ENCODE peak calls at places on chromosomes 13 and 19, in seven cellular contexts. U, O, F, W, Q, N and B are unnamed samples.

GRCh38 chr19:18785179-18786124 is 5.7 kb downstream of the COMP start:
- DNase-seq in W (peak; percentile 77), O (no peak), U (peak; percentile 78), Q (no peak), F (peak; percentile 74), N (peak; percentile 66), B (no peak)

GRCh38 chr13:68076046-68076445 is 845.9 kb upstream of the PCDH9 start:
- DNase-seq in U (no peak), F (no peak), N (no peak), Q (no peak), O (no peak), W (no peak), B (peak; percentile 69)

GRCh38 chr13:94057618-94058017 is 421.9 kb downstream of the DCT start:
- DNase-seq in Q (no peak), N (no peak), O (no peak), U (no peak), W (no peak), F (no peak), B (no peak)

GRCh38 chr13:76609643-76610042 is 276.6 kb downstream of the KCTD12 start:
- DNase-seq in W (no peak), U (no peak), Q (no peak), N (no peak), O (no peak), F (no peak), B (no peak)

GRCh38 chr19:46697142-46697960 is 19.6 kb downstream of the PRKD2 start:
- DNase-seq in Q (peak; percentile 56), O (no peak), N (peak; percentile 62), U (peak; percentile 94), W (no peak), F (peak; percentile 84), B (no peak)

GRCh38 chr19:57841364-57841763 is 8.3 kb upstream of the ZNF587 start:
- DNase-seq in U (no peak), W (no peak), O (no peak), Q (no peak), N (no peak), F (no peak), B (no peak)

GRCh38 chr13:62524061-62524460 is 1108.4 kb upstream of the PCDH20 start:
- DNase-seq in F (no peak), N (no peak), O (no peak), W (peak; percentile 46), U (no peak), Q (no peak), B (no peak)

GRCh38 chr13:84571264-84571663 is 689.0 kb upstream of the SLITRK1 start:
- DNase-seq in W (no peak), F (no peak), U (no peak), O (no peak), N (no peak), Q (no peak), B (no peak)

GRCh38 chr13:77372275-77372674 is 45.4 kb upstream of the MYCBP2 start:
- DNase-seq in F (no peak), W (no peak), U (no peak), O (no peak), N (no peak), Q (no peak), B (no peak)

GRCh38 chr19:5803752-5804515 is 933 bp upstream of the NRTN start:
- DNase-seq in Q (no peak), W (peak; percentile 92), O (no peak), N (peak; percentile 94), F (peak; percentile 87), U (peak; percentile 93), B (peak; percentile 94)

GRCh38 chr13:97798171-97798821 is 155.2 kb upstream of the IPO5 start:
- DNase-seq in N (no peak), Q (no peak), O (no peak), U (no peak), W (no peak), F (no peak), B (no peak)

GRCh38 chr13:46121597-46122163 is 16.8 kb upstream of the CPB2 start:
- DNase-seq in F (no peak), Q (no peak), O (no peak), U (no peak), W (no peak), N (peak; percentile 85), B (no peak)

GRCh38 chr19:9721861-9722260 is 46.7 kb downstream of the ZNF846 start:
- DNase-seq in Q (no peak), U (no peak), F (no peak), W (no peak), N (no peak), O (no peak), B (no peak)

GRCh38 chr13:80988752-80989151 is 647.8 kb upstream of the SPRY2 start:
- DNase-seq in Q (no peak), N (no peak), O (no peak), U (no peak), F (no peak), W (no peak), B (no peak)

GRCh38 chr19:45542234-45542668 is 35.0 kb downstream of the VASP start:
- DNase-seq in N (no peak), W (no peak), U (no peak), F (no peak), Q (no peak), O (no peak), B (no peak)

GRCh38 chr13:74217816-74218215 is 83.6 kb upstream of the KLF12 start:
- DNase-seq in O (no peak), W (no peak), F (no peak), Q (no peak), N (no peak), U (no peak), B (no peak)

GRCh38 chr13:44048326-44048725 is 168.6 kb downstream of the LACC1 start:
- DNase-seq in Q (no peak), F (no peak), U (no peak), W (peak; percentile 24), O (no peak), N (no peak), B (no peak)

GRCh38 chr13:24251525-24251924 is 57.9 kb upstream of the C1QTNF9 start:
- DNase-seq in W (peak; percentile 16), F (no peak), U (no peak), Q (no peak), N (no peak), O (no peak), B (no peak)

GRCh38 chr13:23979361-23980159 is 82.3 kb upstream of the C1QTNF9B start:
- DNase-seq in Q (no peak), O (no peak), F (peak; percentile 4), U (peak; percentile 73), W (peak; percentile 75), N (peak; percentile 71), B (no peak)

GRCh38 chr19:47095707-47096704 is 17.6 kb downstream of the ZC3H4 start:
- DNase-seq in W (no peak), U (peak; percentile 23), N (peak; percentile 98), Q (no peak), F (peak; percentile 62), O (no peak), B (peak; percentile 54)

GRCh38 chr19:47998800-47999199 is 4.4 kb downstream of the ELSPBP1 start:
- DNase-seq in O (no peak), U (no peak), W (no peak), F (no peak), N (no peak), Q (no peak), B (no peak)

GRCh38 chr19:1252221-1252817 is 3.9 kb downstream of the MIDN start:
- DNase-seq in O (no peak), W (peak; percentile 78), N (peak; percentile 85), U (peak; percentile 96), F (peak; percentile 85), Q (no peak), B (no peak)

GRCh38 chr13:113646376-113646775 is 11.6 kb downstream of the ATP4B start:
- DNase-seq in W (no peak), Q (no peak), O (no peak), N (peak; percentile 47), F (no peak), U (no peak), B (peak; percentile 37)

DNA sequence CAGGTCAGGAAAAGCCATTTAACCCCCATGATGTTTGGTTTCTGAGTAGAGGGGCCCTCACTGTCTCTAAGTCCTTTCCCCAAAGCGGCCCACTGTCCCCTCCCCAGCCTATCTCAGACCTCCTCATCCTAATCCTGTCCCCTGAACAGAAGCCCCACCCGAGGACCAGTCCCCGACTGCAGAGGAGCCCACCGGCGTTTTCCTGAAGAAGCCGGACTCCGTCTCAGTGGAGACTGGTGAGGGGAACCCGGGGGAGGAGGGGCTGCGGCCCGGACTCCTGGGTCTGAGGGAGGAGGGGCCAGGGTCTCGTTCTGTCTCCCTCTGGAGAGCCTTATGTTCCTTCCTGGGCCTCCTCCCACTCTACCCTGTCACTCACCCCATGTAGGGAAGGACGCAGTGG is 2.9 kb downstream of the MYBPC2 start:
- DNase-seq in O (no peak), N (no peak), F (no peak), W (no peak), U (no peak), Q (no peak), B (no peak)
- TF ChIP-seq CTCF in O (no peak), N (no peak), F (no peak), W (no peak), U (no peak), Q (no peak), B (no peak)

GRCh38 chr19:17488593-17489391 is 18.5 kb downstream of the SLC27A1 start:
- DNase-seq in O (no peak), N (peak; percentile 78), F (peak; percentile 66), Q (no peak), U (peak; percentile 90), W (peak; percentile 88), B (no peak)
- TF ChIP-seq CTCF in O (no peak), N (no peak), F (no peak), Q (no peak), U (no peak), W (peak; percentile 26), B (no peak)

GRCh38 chr13:20492036-20492435 is 33.6 kb downstream of the CRYL1 start:
- DNase-seq in O (no peak), Q (no peak), N (no peak), F (no peak), W (no peak), U (no peak), B (no peak)

GRCh38 chr13:20487927-20488326 is 37.7 kb downstream of the CRYL1 start:
- DNase-seq in W (no peak), N (no peak), U (no peak), O (no peak), F (no peak), Q (no peak), B (no peak)

GRCh38 chr13:20494656-20495055 is 31.0 kb downstream of the CRYL1 start:
- DNase-seq in F (no peak), O (no peak), W (no peak), N (no peak), U (no peak), Q (no peak), B (no peak)

GRCh38 chr13:20492641-20493040 is 33.0 kb downstream of the CRYL1 start:
- DNase-seq in N (no peak), U (no peak), W (peak; percentile 65), O (peak; percentile 19), Q (no peak), F (peak; percentile 52), B (no peak)

GRCh38 chr13:20489185-20489820 is 36.4 kb downstream of the CRYL1 start:
- DNase-seq in N (no peak), O (no peak), U (peak; percentile 43), F (no peak), W (no peak), Q (no peak), B (no peak)
- TF ChIP-seq CTCF in N (peak; percentile 12), O (no peak), U (peak; percentile 48), F (no peak), W (no peak), Q (peak; percentile 10), B (no peak)

GRCh38 chr19:38958301-38958700 is 17.2 kb downstream of the FBXO17 start:
- DNase-seq in O (no peak), U (no peak), F (no peak), Q (no peak), W (no peak), N (no peak), B (no peak)
- TF ChIP-seq CTCF in O (no peak), U (no peak), F (no peak), Q (no peak), W (no peak), N (no peak), B (no peak)